ENCODE peak calls at places on chromosomes 16 and 17, in five cellular contexts. One of them, this sample, is unnamed.

GRCh38 chr17:67080804-67081203 is 36.5 kb downstream of the CACNG1 start:
- DNase-seq in astrocyte of the spinal cord: no peak
- DNase-seq in activated CD8-positive, alpha-beta T cell treated with anti-CD3 and anti-CD28 coated beads, Interleukin-2, amount 10 ng/mL, durations not matched to agents 7 days and 5 days: no peak
- DNase-seq in activated CD8-positive, alpha-beta memory T cell treated with anti-CD3 and anti-CD28 coated beads for 48 hours: no peak
- DNase-seq in LHCN-M2: no peak
- DNase-seq in this sample: no peak

GRCh38 chr17:37841232-37841631 is 83.0 kb upstream of the TBC1D3K start:
- DNase-seq in astrocyte of the spinal cord: no peak
- DNase-seq in activated CD8-positive, alpha-beta T cell treated with anti-CD3 and anti-CD28 coated beads, Interleukin-2, amount 10 ng/mL, durations not matched to agents 7 days and 5 days: no peak
- DNase-seq in activated CD8-positive, alpha-beta memory T cell treated with anti-CD3 and anti-CD28 coated beads for 48 hours: no peak
- DNase-seq in LHCN-M2: no peak
- DNase-seq in this sample: no peak

GRCh38 chr17:45228985-45229517 is 7.4 kb downstream of the FMNL1 start:
- DNase-seq in astrocyte of the spinal cord: peak; percentile 80
- DNase-seq in activated CD8-positive, alpha-beta T cell treated with anti-CD3 and anti-CD28 coated beads, Interleukin-2, amount 10 ng/mL, durations not matched to agents 7 days and 5 days: peak; percentile 83
- DNase-seq in activated CD8-positive, alpha-beta memory T cell treated with anti-CD3 and anti-CD28 coated beads for 48 hours: peak; percentile 91
- DNase-seq in LHCN-M2: peak; percentile 93
- DNase-seq in this sample: peak; percentile 71

GRCh38 chr17:17682293-17682736 is 1.1 kb downstream of the RAI1 start:
- DNase-seq in astrocyte of the spinal cord: no peak
- DNase-seq in activated CD8-positive, alpha-beta T cell treated with anti-CD3 and anti-CD28 coated beads, Interleukin-2, amount 10 ng/mL, durations not matched to agents 7 days and 5 days: peak; percentile 68
- DNase-seq in activated CD8-positive, alpha-beta memory T cell treated with anti-CD3 and anti-CD28 coated beads for 48 hours: no peak
- DNase-seq in LHCN-M2: no peak
- DNase-seq in this sample: no peak

GRCh38 chr17:42139093-42139492 is 15.7 kb downstream of the RAB5C start:
- DNase-seq in astrocyte of the spinal cord: no peak
- DNase-seq in activated CD8-positive, alpha-beta T cell treated with anti-CD3 and anti-CD28 coated beads, Interleukin-2, amount 10 ng/mL, durations not matched to agents 7 days and 5 days: no peak
- DNase-seq in activated CD8-positive, alpha-beta memory T cell treated with anti-CD3 and anti-CD28 coated beads for 48 hours: no peak
- DNase-seq in LHCN-M2: no peak
- DNase-seq in this sample: no peak

GRCh38 chr16:87328846-87329245 is 11.7 kb upstream of the C16orf95 start:
- DNase-seq in astrocyte of the spinal cord: no peak
- DNase-seq in activated CD8-positive, alpha-beta T cell treated with anti-CD3 and anti-CD28 coated beads, Interleukin-2, amount 10 ng/mL, durations not matched to agents 7 days and 5 days: no peak
- DNase-seq in activated CD8-positive, alpha-beta memory T cell treated with anti-CD3 and anti-CD28 coated beads for 48 hours: no peak
- DNase-seq in LHCN-M2: no peak
- DNase-seq in this sample: no peak

GRCh38 chr16:16075463-16076399 is 126.3 kb downstream of the ABCC1 start:
- DNase-seq in astrocyte of the spinal cord: no peak
- DNase-seq in activated CD8-positive, alpha-beta T cell treated with anti-CD3 and anti-CD28 coated beads, Interleukin-2, amount 10 ng/mL, durations not matched to agents 7 days and 5 days: no peak
- DNase-seq in activated CD8-positive, alpha-beta memory T cell treated with anti-CD3 and anti-CD28 coated beads for 48 hours: no peak
- DNase-seq in LHCN-M2: no peak
- DNase-seq in this sample: no peak

GRCh38 chr16:69064164-69064563 is 41.3 kb upstream of the HAS3 start:
- DNase-seq in astrocyte of the spinal cord: no peak
- DNase-seq in activated CD8-positive, alpha-beta T cell treated with anti-CD3 and anti-CD28 coated beads, Interleukin-2, amount 10 ng/mL, durations not matched to agents 7 days and 5 days: no peak
- DNase-seq in activated CD8-positive, alpha-beta memory T cell treated with anti-CD3 and anti-CD28 coated beads for 48 hours: no peak
- DNase-seq in LHCN-M2: peak; percentile 29
- DNase-seq in this sample: peak; percentile 82

GRCh38 chr16:58506241-58507194 is 6.6 kb downstream of the NDRG4 start:
- DNase-seq in astrocyte of the spinal cord: no peak
- DNase-seq in activated CD8-positive, alpha-beta T cell treated with anti-CD3 and anti-CD28 coated beads, Interleukin-2, amount 10 ng/mL, durations not matched to agents 7 days and 5 days: no peak
- DNase-seq in activated CD8-positive, alpha-beta memory T cell treated with anti-CD3 and anti-CD28 coated beads for 48 hours: no peak
- DNase-seq in LHCN-M2: no peak
- DNase-seq in this sample: no peak

GRCh38 chr17:53033297-53033696 is 789.4 kb upstream of the KIF2B start:
- DNase-seq in astrocyte of the spinal cord: no peak
- DNase-seq in activated CD8-positive, alpha-beta T cell treated with anti-CD3 and anti-CD28 coated beads, Interleukin-2, amount 10 ng/mL, durations not matched to agents 7 days and 5 days: no peak
- DNase-seq in activated CD8-positive, alpha-beta memory T cell treated with anti-CD3 and anti-CD28 coated beads for 48 hours: no peak
- DNase-seq in LHCN-M2: no peak
- DNase-seq in this sample: no peak

GRCh38 chr16:3509470-3509928 is 8.7 kb downstream of the CLUAP1 start:
- DNase-seq in astrocyte of the spinal cord: peak; percentile 22
- DNase-seq in activated CD8-positive, alpha-beta T cell treated with anti-CD3 and anti-CD28 coated beads, Interleukin-2, amount 10 ng/mL, durations not matched to agents 7 days and 5 days: peak; percentile 83
- DNase-seq in activated CD8-positive, alpha-beta memory T cell treated with anti-CD3 and anti-CD28 coated beads for 48 hours: no peak
- DNase-seq in LHCN-M2: no peak
- DNase-seq in this sample: no peak

GRCh38 chr16:75379911-75380847 is 53.1 kb downstream of the CFDP1 start:
- DNase-seq in astrocyte of the spinal cord: no peak
- DNase-seq in activated CD8-positive, alpha-beta T cell treated with anti-CD3 and anti-CD28 coated beads, Interleukin-2, amount 10 ng/mL, durations not matched to agents 7 days and 5 days: peak; percentile 71
- DNase-seq in activated CD8-positive, alpha-beta memory T cell treated with anti-CD3 and anti-CD28 coated beads for 48 hours: peak; percentile 12
- DNase-seq in LHCN-M2: no peak
- DNase-seq in this sample: no peak

GRCh38 chr16:86550281-86550680 is 4.8 kb downstream of the MTHFSD start:
- DNase-seq in astrocyte of the spinal cord: no peak
- DNase-seq in activated CD8-positive, alpha-beta T cell treated with anti-CD3 and anti-CD28 coated beads, Interleukin-2, amount 10 ng/mL, durations not matched to agents 7 days and 5 days: no peak
- DNase-seq in activated CD8-positive, alpha-beta memory T cell treated with anti-CD3 and anti-CD28 coated beads for 48 hours: no peak
- DNase-seq in LHCN-M2: no peak
- DNase-seq in this sample: no peak

GRCh38 chr17:28270055-28270454 is 48.9 kb upstream of the TMEM97 start:
- DNase-seq in astrocyte of the spinal cord: no peak
- DNase-seq in activated CD8-positive, alpha-beta T cell treated with anti-CD3 and anti-CD28 coated beads, Interleukin-2, amount 10 ng/mL, durations not matched to agents 7 days and 5 days: no peak
- DNase-seq in activated CD8-positive, alpha-beta memory T cell treated with anti-CD3 and anti-CD28 coated beads for 48 hours: no peak
- DNase-seq in LHCN-M2: no peak
- DNase-seq in this sample: no peak

GRCh38 chr16:27315333-27316037 is 1.7 kb downstream of the IL4R start:
- DNase-seq in astrocyte of the spinal cord: peak; percentile 34
- DNase-seq in activated CD8-positive, alpha-beta T cell treated with anti-CD3 and anti-CD28 coated beads, Interleukin-2, amount 10 ng/mL, durations not matched to agents 7 days and 5 days: peak; percentile 77
- DNase-seq in activated CD8-positive, alpha-beta memory T cell treated with anti-CD3 and anti-CD28 coated beads for 48 hours: no peak
- DNase-seq in LHCN-M2: peak; percentile 28
- DNase-seq in this sample: peak; percentile 55

This sample was measured in HFFc6.